ENCODE peak calls at places on chromosomes 7 and 10, in six cellular contexts. One of them, this sample, is unnamed.

GRCh38 chr10:35124540-35124939 is 2.1 kb upstream of the CREM start:
- DNase-seq in glutamatergic neuron: no peak
- DNase-seq in spleen: no peak
- DNase-seq in epithelial cell of esophagus: peak
- DNase-seq in tibial artery: no peak
- DNase-seq in neural progenitor cell: no peak
- DNase-seq in this sample: no peak

GRCh38 chr7:2242541-2243482 is 786 bp downstream of the NUDT1 start:
- DNase-seq in glutamatergic neuron: no peak
- DNase-seq in spleen: no peak
- DNase-seq in epithelial cell of esophagus: no peak
- DNase-seq in tibial artery: no peak
- DNase-seq in neural progenitor cell: peak
- DNase-seq in this sample: no peak

GRCh38 chr7:129332354-129333056 is 101.7 kb upstream of the STRIP2 start:
- DNase-seq in glutamatergic neuron: no peak
- DNase-seq in spleen: no peak
- DNase-seq in epithelial cell of esophagus: peak
- DNase-seq in tibial artery: no peak
- DNase-seq in neural progenitor cell: no peak
- DNase-seq in this sample: no peak

GRCh38 chr10:51892965-51893658 is 193.7 kb upstream of the CSTF2T start:
- DNase-seq in glutamatergic neuron: no peak
- DNase-seq in spleen: no peak
- DNase-seq in epithelial cell of esophagus: peak
- DNase-seq in tibial artery: no peak
- DNase-seq in neural progenitor cell: peak
- DNase-seq in this sample: no peak

GRCh38 chr10:125093199-125093841 is 67.0 kb downstream of the CTBP2 start:
- DNase-seq in glutamatergic neuron: no peak
- DNase-seq in spleen: peak
- DNase-seq in epithelial cell of esophagus: peak
- DNase-seq in tibial artery: peak
- DNase-seq in neural progenitor cell: no peak
- DNase-seq in this sample: no peak

GRCh38 chr10:110336111-110336721 is 31.5 kb upstream of the SMNDC1 start:
- DNase-seq in glutamatergic neuron: peak
- DNase-seq in spleen: no peak
- DNase-seq in epithelial cell of esophagus: peak
- DNase-seq in tibial artery: no peak
- DNase-seq in neural progenitor cell: peak
- DNase-seq in this sample: no peak

GRCh38 chr10:50381637-50382036 is 130.3 kb upstream of the ASAH2 start:
- DNase-seq in glutamatergic neuron: no peak
- DNase-seq in spleen: no peak
- DNase-seq in epithelial cell of esophagus: no peak
- DNase-seq in tibial artery: no peak
- DNase-seq in neural progenitor cell: no peak
- DNase-seq in this sample: no peak

GRCh38 chr7:148838905-148839304 is 45.2 kb downstream of the EZH2 start:
- DNase-seq in glutamatergic neuron: no peak
- DNase-seq in spleen: no peak
- DNase-seq in epithelial cell of esophagus: no peak
- DNase-seq in tibial artery: no peak
- DNase-seq in neural progenitor cell: no peak
- DNase-seq in this sample: no peak

GRCh38 chr7:120060283-120060682 is 212.7 kb upstream of the KCND2 start:
- DNase-seq in glutamatergic neuron: no peak
- DNase-seq in spleen: no peak
- DNase-seq in epithelial cell of esophagus: peak
- DNase-seq in tibial artery: no peak
- DNase-seq in neural progenitor cell: no peak
- DNase-seq in this sample: no peak

GRCh38 chr7:20301311-20301939 is 29.3 kb upstream of the ITGB8 start:
- DNase-seq in glutamatergic neuron: no peak
- DNase-seq in spleen: no peak
- DNase-seq in epithelial cell of esophagus: peak
- DNase-seq in tibial artery: no peak
- DNase-seq in neural progenitor cell: no peak
- DNase-seq in this sample: no peak

GRCh38 chr10:100508691-100509150 is 10.9 kb downstream of the SEC31B start:
- DNase-seq in glutamatergic neuron: no peak
- DNase-seq in spleen: no peak
- DNase-seq in epithelial cell of esophagus: peak
- DNase-seq in tibial artery: no peak
- DNase-seq in neural progenitor cell: peak
- DNase-seq in this sample: no peak

GRCh38 chr10:83585686-83586085 is 553.6 kb upstream of the GHITM start:
- DNase-seq in glutamatergic neuron: no peak
- DNase-seq in spleen: no peak
- DNase-seq in epithelial cell of esophagus: no peak
- DNase-seq in tibial artery: no peak
- DNase-seq in neural progenitor cell: no peak
- DNase-seq in this sample: peak

GRCh38 chr7:64310426-64310825 is 3.3 kb upstream of the ZNF736 start:
- DNase-seq in glutamatergic neuron: no peak
- DNase-seq in spleen: no peak
- DNase-seq in epithelial cell of esophagus: peak
- DNase-seq in tibial artery: no peak
- DNase-seq in neural progenitor cell: no peak
- DNase-seq in this sample: no peak

GRCh38 chr10:96708456-96708855 is 11.9 kb downstream of the PIK3AP1 start:
- DNase-seq in glutamatergic neuron: no peak
- DNase-seq in spleen: no peak
- DNase-seq in epithelial cell of esophagus: no peak
- DNase-seq in tibial artery: no peak
- DNase-seq in neural progenitor cell: no peak
- DNase-seq in this sample: no peak

GRCh38 chr7:7201583-7202374 is 19.4 kb downstream of the C1GALT1 start:
- DNase-seq in glutamatergic neuron: peak
- DNase-seq in spleen: peak
- DNase-seq in epithelial cell of esophagus: peak
- DNase-seq in tibial artery: no peak
- DNase-seq in neural progenitor cell: peak
- DNase-seq in this sample: no peak

GRCh38 chr10:15123749-15124184 is 26.6 kb downstream of the RPP38 start:
- DNase-seq in glutamatergic neuron: no peak
- DNase-seq in spleen: no peak
- DNase-seq in epithelial cell of esophagus: peak
- DNase-seq in tibial artery: no peak
- DNase-seq in neural progenitor cell: no peak
- DNase-seq in this sample: peak

GRCh38 chr10:16436758-16437539 is at the start of gene PTER:
- DNase-seq in glutamatergic neuron: peak
- DNase-seq in spleen: peak
- DNase-seq in epithelial cell of esophagus: peak
- DNase-seq in tibial artery: peak
- DNase-seq in neural progenitor cell: peak
- DNase-seq in this sample: peak

DNA sequence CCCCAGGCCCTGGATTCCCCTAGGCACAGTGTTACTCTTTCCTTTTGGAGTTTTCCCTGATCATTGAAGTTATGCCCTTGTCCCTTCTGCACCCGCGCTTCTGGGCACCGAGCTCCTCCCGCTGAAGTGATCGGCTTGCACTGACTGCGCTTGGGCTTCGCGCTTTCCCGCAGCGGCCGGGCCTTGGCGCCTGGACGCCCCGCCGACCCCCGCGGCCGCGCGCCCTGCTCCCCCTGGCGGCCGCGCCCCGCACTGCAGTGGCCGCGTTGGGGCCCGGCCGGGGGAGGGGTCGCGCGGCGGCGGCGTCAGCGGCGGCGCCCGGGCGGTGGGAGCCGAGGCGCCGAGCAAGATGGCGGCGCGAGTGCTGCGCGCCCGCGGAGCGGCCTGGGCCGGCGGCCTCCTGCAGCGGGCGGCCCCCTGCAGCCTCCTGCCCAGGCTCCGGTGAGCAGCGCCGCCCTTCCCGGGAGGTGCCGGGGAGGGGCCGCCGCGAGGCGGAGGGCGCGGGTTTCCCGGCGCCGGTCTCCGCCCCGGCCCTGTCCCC is at the start of gene NIPSNAP2:
- DNase-seq in glutamatergic neuron: peak
- DNase-seq in spleen: no peak
- DNase-seq in epithelial cell of esophagus: peak
- DNase-seq in tibial artery: peak
- DNase-seq in neural progenitor cell: peak
- DNase-seq in this sample: no peak
- TF ChIP-seq CTCF in glutamatergic neuron: peak
- TF ChIP-seq CTCF in spleen: peak
- TF ChIP-seq CTCF in epithelial cell of esophagus: peak
- TF ChIP-seq CTCF in tibial artery: peak
- TF ChIP-seq CTCF in neural progenitor cell: peak
- TF ChIP-seq CTCF in this sample: no peak

GRCh38 chr7:97117372-97118188 is at the start of gene SDHAF3:
- DNase-seq in glutamatergic neuron: peak
- DNase-seq in spleen: peak
- DNase-seq in epithelial cell of esophagus: peak
- DNase-seq in tibial artery: peak
- DNase-seq in neural progenitor cell: peak
- DNase-seq in this sample: peak
- TF ChIP-seq CTCF in glutamatergic neuron: peak
- TF ChIP-seq CTCF in spleen: peak
- TF ChIP-seq CTCF in epithelial cell of esophagus: peak
- TF ChIP-seq CTCF in tibial artery: no peak
- TF ChIP-seq CTCF in neural progenitor cell: peak
- TF ChIP-seq CTCF in this sample: peak

GRCh38 chr10:117274509-117274908 is 33.6 kb downstream of the SLC18A2 start:
- DNase-seq in glutamatergic neuron: no peak
- DNase-seq in spleen: no peak
- DNase-seq in epithelial cell of esophagus: no peak
- DNase-seq in tibial artery: no peak
- DNase-seq in neural progenitor cell: no peak
- DNase-seq in this sample: no peak

GRCh38 chr10:117272195-117273076 is 31.5 kb downstream of the SLC18A2 start:
- DNase-seq in glutamatergic neuron: no peak
- DNase-seq in spleen: no peak
- DNase-seq in epithelial cell of esophagus: no peak
- DNase-seq in tibial artery: no peak
- DNase-seq in neural progenitor cell: no peak
- DNase-seq in this sample: no peak

GRCh38 chr10:117273980-117274379 is 33.1 kb downstream of the SLC18A2 start:
- DNase-seq in glutamatergic neuron: no peak
- DNase-seq in spleen: no peak
- DNase-seq in epithelial cell of esophagus: no peak
- DNase-seq in tibial artery: no peak
- DNase-seq in neural progenitor cell: no peak
- DNase-seq in this sample: no peak

GRCh38 chr10:117275121-117275520 is 34.2 kb downstream of the SLC18A2 start:
- DNase-seq in glutamatergic neuron: no peak
- DNase-seq in spleen: no peak
- DNase-seq in epithelial cell of esophagus: no peak
- DNase-seq in tibial artery: no peak
- DNase-seq in neural progenitor cell: no peak
- DNase-seq in this sample: no peak

DNA sequence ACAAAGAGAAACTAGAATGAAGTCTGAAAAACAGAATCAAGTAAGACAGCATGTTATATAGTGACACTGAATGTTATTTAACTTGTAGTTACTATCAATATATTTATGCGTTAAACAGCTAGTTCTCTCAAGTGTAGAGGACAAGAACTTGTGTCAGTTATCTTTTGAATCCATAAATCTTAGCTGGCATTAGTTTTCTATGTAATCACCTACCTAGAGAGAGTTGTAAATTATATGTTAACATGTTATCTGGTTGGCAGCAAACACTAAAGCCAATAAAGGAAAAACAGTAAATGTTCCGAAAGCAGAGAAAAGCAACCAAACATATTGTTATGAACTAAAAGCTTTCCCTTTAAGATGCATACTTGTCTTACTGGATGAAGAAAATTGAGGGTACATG is 36.8 kb downstream of the SLC18A2 start:
- DNase-seq in glutamatergic neuron: no peak
- DNase-seq in spleen: no peak
- DNase-seq in epithelial cell of esophagus: no peak
- DNase-seq in tibial artery: no peak
- DNase-seq in neural progenitor cell: no peak
- DNase-seq in this sample: no peak
- TF ChIP-seq CTCF in glutamatergic neuron: no peak
- TF ChIP-seq CTCF in spleen: no peak
- TF ChIP-seq CTCF in epithelial cell of esophagus: no peak
- TF ChIP-seq CTCF in tibial artery: no peak
- TF ChIP-seq CTCF in neural progenitor cell: no peak
- TF ChIP-seq CTCF in this sample: no peak

DNA sequence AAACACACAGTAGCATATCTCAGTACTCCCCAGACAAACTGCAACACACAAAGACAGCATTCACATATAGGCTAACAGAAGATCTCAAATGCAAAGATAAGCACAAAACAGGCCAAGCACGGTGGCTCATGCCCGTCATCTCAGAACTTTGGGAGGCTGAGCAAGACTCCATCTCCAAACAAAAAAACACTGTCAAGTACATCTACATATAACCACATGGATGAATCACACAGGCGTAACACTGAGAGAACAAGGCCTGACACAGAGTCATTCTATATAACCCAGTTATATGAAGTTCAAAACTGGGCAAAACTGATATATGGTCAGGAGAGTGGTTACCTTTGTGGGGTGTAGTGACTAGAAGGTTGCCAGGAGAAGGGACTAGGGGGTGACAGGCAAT is 506.4 kb downstream of the KCNMA1 start:
- DNase-seq in glutamatergic neuron: no peak
- DNase-seq in spleen: no peak
- DNase-seq in epithelial cell of esophagus: peak
- DNase-seq in tibial artery: no peak
- DNase-seq in neural progenitor cell: no peak
- DNase-seq in this sample: no peak
- TF ChIP-seq CTCF in glutamatergic neuron: no peak
- TF ChIP-seq CTCF in spleen: no peak
- TF ChIP-seq CTCF in epithelial cell of esophagus: no peak
- TF ChIP-seq CTCF in tibial artery: no peak
- TF ChIP-seq CTCF in neural progenitor cell: no peak
- TF ChIP-seq CTCF in this sample: no peak

GRCh38 chr7:98771519-98772241 is 98.1 kb downstream of the TMEM130 start:
- DNase-seq in glutamatergic neuron: peak
- DNase-seq in spleen: no peak
- DNase-seq in epithelial cell of esophagus: no peak
- DNase-seq in tibial artery: no peak
- DNase-seq in neural progenitor cell: peak
- DNase-seq in this sample: no peak
- TF ChIP-seq CTCF in glutamatergic neuron: no peak
- TF ChIP-seq CTCF in spleen: no peak
- TF ChIP-seq CTCF in epithelial cell of esophagus: no peak
- TF ChIP-seq CTCF in tibial artery: no peak
- TF ChIP-seq CTCF in neural progenitor cell: no peak
- TF ChIP-seq CTCF in this sample: no peak

GRCh38 chr7:156778668-156779067 is 114.3 kb downstream of the LMBR1 start:
- DNase-seq in glutamatergic neuron: no peak
- DNase-seq in spleen: no peak
- DNase-seq in epithelial cell of esophagus: no peak
- DNase-seq in tibial artery: no peak
- DNase-seq in neural progenitor cell: no peak
- DNase-seq in this sample: no peak

GRCh38 chr7:156777364-156778069 is 115.5 kb downstream of the LMBR1 start:
- DNase-seq in glutamatergic neuron: no peak
- DNase-seq in spleen: no peak
- DNase-seq in epithelial cell of esophagus: peak
- DNase-seq in tibial artery: no peak
- DNase-seq in neural progenitor cell: no peak
- DNase-seq in this sample: no peak

GRCh38 chr7:156776527-156776926 is 116.5 kb downstream of the LMBR1 start:
- DNase-seq in glutamatergic neuron: no peak
- DNase-seq in spleen: no peak
- DNase-seq in epithelial cell of esophagus: no peak
- DNase-seq in tibial artery: no peak
- DNase-seq in neural progenitor cell: no peak
- DNase-seq in this sample: no peak

GRCh38 chr7:156780724-156781455 is 112.1 kb downstream of the LMBR1 start:
- DNase-seq in glutamatergic neuron: no peak
- DNase-seq in spleen: no peak
- DNase-seq in epithelial cell of esophagus: no peak
- DNase-seq in tibial artery: no peak
- DNase-seq in neural progenitor cell: no peak
- DNase-seq in this sample: no peak

GRCh38 chr7:156778201-156778600 is 114.8 kb downstream of the LMBR1 start:
- DNase-seq in glutamatergic neuron: no peak
- DNase-seq in spleen: no peak
- DNase-seq in epithelial cell of esophagus: no peak
- DNase-seq in tibial artery: no peak
- DNase-seq in neural progenitor cell: no peak
- DNase-seq in this sample: no peak
- TF ChIP-seq CTCF in glutamatergic neuron: peak
- TF ChIP-seq CTCF in spleen: no peak
- TF ChIP-seq CTCF in epithelial cell of esophagus: no peak
- TF ChIP-seq CTCF in tibial artery: no peak
- TF ChIP-seq CTCF in neural progenitor cell: peak
- TF ChIP-seq CTCF in this sample: no peak